ENCODE peak calls at places on chromosomes 12 and 14, in eight cellular contexts. One of them, this sample, is unnamed.
A peak's percentile ranks its signal among the peaks of the same experiment; 100 is the strongest.

GRCh38 chr12:53694746-53695145 is 18.9 kb upstream of the ATP5MC2 start:
- DNase-seq in activated naive CD4-positive, alpha-beta T cell treated with anti-CD3 and anti-CD28 coated beads, Interleukin-2, amount 10 ng/mL, durations not matched to agents 7 days and 5 days: no peak
- DNase-seq in NCI-H1105: no peak
- DNase-seq in lung: no peak
- DNase-seq in memory B cell: no peak
- DNase-seq in NCI-H1694 treated with DMSO at 0.1 percent for 48 hours: no peak
- DNase-seq in stimulated activated CD8-positive, alpha-beta memory T cell treated with anti-CD3 and anti-CD28 coated beads, Interleukin-12 subunit alpha, Interleukin-12 subunit beta, amount 100 ng/mL, for 1 hour: no peak
- DNase-seq in ovary: no peak
- DNase-seq in this sample: no peak

GRCh38 chr12:95918194-95918993 is 24.0 kb downstream of the CCDC38 start:
- DNase-seq in activated naive CD4-positive, alpha-beta T cell treated with anti-CD3 and anti-CD28 coated beads, Interleukin-2, amount 10 ng/mL, durations not matched to agents 7 days and 5 days: peak; percentile 65
- DNase-seq in NCI-H1105: peak; percentile 60
- DNase-seq in lung: peak; percentile 48
- DNase-seq in memory B cell: peak; percentile 52
- DNase-seq in NCI-H1694 treated with DMSO at 0.1 percent for 48 hours: peak; percentile 71
- DNase-seq in stimulated activated CD8-positive, alpha-beta memory T cell treated with anti-CD3 and anti-CD28 coated beads, Interleukin-12 subunit alpha, Interleukin-12 subunit beta, amount 100 ng/mL, for 1 hour: peak; percentile 11
- DNase-seq in ovary: no peak
- DNase-seq in this sample: peak; percentile 57

GRCh38 chr12:120225852-120226640 is 25.1 kb upstream of the RPLP0 start:
- DNase-seq in activated naive CD4-positive, alpha-beta T cell treated with anti-CD3 and anti-CD28 coated beads, Interleukin-2, amount 10 ng/mL, durations not matched to agents 7 days and 5 days: peak; percentile 56
- DNase-seq in NCI-H1105: no peak
- DNase-seq in lung: peak; percentile 82
- DNase-seq in memory B cell: no peak
- DNase-seq in NCI-H1694 treated with DMSO at 0.1 percent for 48 hours: no peak
- DNase-seq in stimulated activated CD8-positive, alpha-beta memory T cell treated with anti-CD3 and anti-CD28 coated beads, Interleukin-12 subunit alpha, Interleukin-12 subunit beta, amount 100 ng/mL, for 1 hour: no peak
- DNase-seq in ovary: no peak
- DNase-seq in this sample: no peak

GRCh38 chr14:96184737-96185136 is 19.9 kb upstream of the BDKRB2 start:
- DNase-seq in activated naive CD4-positive, alpha-beta T cell treated with anti-CD3 and anti-CD28 coated beads, Interleukin-2, amount 10 ng/mL, durations not matched to agents 7 days and 5 days: no peak
- DNase-seq in NCI-H1105: no peak
- DNase-seq in lung: no peak
- DNase-seq in memory B cell: no peak
- DNase-seq in NCI-H1694 treated with DMSO at 0.1 percent for 48 hours: peak; percentile 93
- DNase-seq in stimulated activated CD8-positive, alpha-beta memory T cell treated with anti-CD3 and anti-CD28 coated beads, Interleukin-12 subunit alpha, Interleukin-12 subunit beta, amount 100 ng/mL, for 1 hour: no peak
- DNase-seq in ovary: peak; percentile 47
- DNase-seq in this sample: no peak

GRCh38 chr12:86091676-86092075 is 164.5 kb downstream of the MGAT4C start:
- DNase-seq in activated naive CD4-positive, alpha-beta T cell treated with anti-CD3 and anti-CD28 coated beads, Interleukin-2, amount 10 ng/mL, durations not matched to agents 7 days and 5 days: no peak
- DNase-seq in NCI-H1105: no peak
- DNase-seq in lung: no peak
- DNase-seq in memory B cell: no peak
- DNase-seq in NCI-H1694 treated with DMSO at 0.1 percent for 48 hours: no peak
- DNase-seq in stimulated activated CD8-positive, alpha-beta memory T cell treated with anti-CD3 and anti-CD28 coated beads, Interleukin-12 subunit alpha, Interleukin-12 subunit beta, amount 100 ng/mL, for 1 hour: no peak
- DNase-seq in ovary: no peak
- DNase-seq in this sample: no peak

GRCh38 chr14:99121027-99121875 is 150.7 kb downstream of the BCL11B start:
- DNase-seq in activated naive CD4-positive, alpha-beta T cell treated with anti-CD3 and anti-CD28 coated beads, Interleukin-2, amount 10 ng/mL, durations not matched to agents 7 days and 5 days: no peak
- DNase-seq in NCI-H1105: no peak
- DNase-seq in lung: peak; percentile 19
- DNase-seq in memory B cell: no peak
- DNase-seq in NCI-H1694 treated with DMSO at 0.1 percent for 48 hours: no peak
- DNase-seq in stimulated activated CD8-positive, alpha-beta memory T cell treated with anti-CD3 and anti-CD28 coated beads, Interleukin-12 subunit alpha, Interleukin-12 subunit beta, amount 100 ng/mL, for 1 hour: no peak
- DNase-seq in ovary: no peak
- DNase-seq in this sample: no peak

GRCh38 chr12:130474599-130474998 is 136.9 kb downstream of the PIWIL1 start:
- DNase-seq in activated naive CD4-positive, alpha-beta T cell treated with anti-CD3 and anti-CD28 coated beads, Interleukin-2, amount 10 ng/mL, durations not matched to agents 7 days and 5 days: no peak
- DNase-seq in NCI-H1105: no peak
- DNase-seq in lung: no peak
- DNase-seq in memory B cell: no peak
- DNase-seq in NCI-H1694 treated with DMSO at 0.1 percent for 48 hours: no peak
- DNase-seq in stimulated activated CD8-positive, alpha-beta memory T cell treated with anti-CD3 and anti-CD28 coated beads, Interleukin-12 subunit alpha, Interleukin-12 subunit beta, amount 100 ng/mL, for 1 hour: no peak
- DNase-seq in ovary: no peak
- DNase-seq in this sample: no peak

GRCh38 chr12:92108651-92109050 is 37.0 kb downstream of the BTG1 start:
- DNase-seq in activated naive CD4-positive, alpha-beta T cell treated with anti-CD3 and anti-CD28 coated beads, Interleukin-2, amount 10 ng/mL, durations not matched to agents 7 days and 5 days: no peak
- DNase-seq in NCI-H1105: peak; percentile 1
- DNase-seq in lung: no peak
- DNase-seq in memory B cell: no peak
- DNase-seq in NCI-H1694 treated with DMSO at 0.1 percent for 48 hours: no peak
- DNase-seq in stimulated activated CD8-positive, alpha-beta memory T cell treated with anti-CD3 and anti-CD28 coated beads, Interleukin-12 subunit alpha, Interleukin-12 subunit beta, amount 100 ng/mL, for 1 hour: no peak
- DNase-seq in ovary: peak; percentile 12
- DNase-seq in this sample: no peak

GRCh38 chr14:100930270-100930669 is 26.7 kb upstream of the RTL1 start:
- DNase-seq in activated naive CD4-positive, alpha-beta T cell treated with anti-CD3 and anti-CD28 coated beads, Interleukin-2, amount 10 ng/mL, durations not matched to agents 7 days and 5 days: no peak
- DNase-seq in NCI-H1105: no peak
- DNase-seq in lung: no peak
- DNase-seq in memory B cell: no peak
- DNase-seq in NCI-H1694 treated with DMSO at 0.1 percent for 48 hours: no peak
- DNase-seq in stimulated activated CD8-positive, alpha-beta memory T cell treated with anti-CD3 and anti-CD28 coated beads, Interleukin-12 subunit alpha, Interleukin-12 subunit beta, amount 100 ng/mL, for 1 hour: no peak
- DNase-seq in ovary: no peak
- DNase-seq in this sample: no peak

GRCh38 chr12:109535863-109536250 is 37.4 kb downstream of the MMAB start:
- DNase-seq in activated naive CD4-positive, alpha-beta T cell treated with anti-CD3 and anti-CD28 coated beads, Interleukin-2, amount 10 ng/mL, durations not matched to agents 7 days and 5 days: no peak
- DNase-seq in NCI-H1105: no peak
- DNase-seq in lung: no peak
- DNase-seq in memory B cell: no peak
- DNase-seq in NCI-H1694 treated with DMSO at 0.1 percent for 48 hours: no peak
- DNase-seq in stimulated activated CD8-positive, alpha-beta memory T cell treated with anti-CD3 and anti-CD28 coated beads, Interleukin-12 subunit alpha, Interleukin-12 subunit beta, amount 100 ng/mL, for 1 hour: no peak
- DNase-seq in ovary: no peak
- DNase-seq in this sample: no peak

GRCh38 chr12:188910-189621 is 24.9 kb downstream of the SLC6A12 start:
- DNase-seq in activated naive CD4-positive, alpha-beta T cell treated with anti-CD3 and anti-CD28 coated beads, Interleukin-2, amount 10 ng/mL, durations not matched to agents 7 days and 5 days: peak; percentile 52
- DNase-seq in NCI-H1105: no peak
- DNase-seq in lung: no peak
- DNase-seq in memory B cell: no peak
- DNase-seq in NCI-H1694 treated with DMSO at 0.1 percent for 48 hours: peak; percentile 59
- DNase-seq in stimulated activated CD8-positive, alpha-beta memory T cell treated with anti-CD3 and anti-CD28 coated beads, Interleukin-12 subunit alpha, Interleukin-12 subunit beta, amount 100 ng/mL, for 1 hour: peak; percentile 16
- DNase-seq in ovary: peak; percentile 48
- DNase-seq in this sample: peak; percentile 58

GRCh38 chr12:130526813-130527212 is 189.1 kb downstream of the PIWIL1 start:
- DNase-seq in activated naive CD4-positive, alpha-beta T cell treated with anti-CD3 and anti-CD28 coated beads, Interleukin-2, amount 10 ng/mL, durations not matched to agents 7 days and 5 days: peak; percentile 24
- DNase-seq in NCI-H1105: no peak
- DNase-seq in lung: no peak
- DNase-seq in memory B cell: no peak
- DNase-seq in NCI-H1694 treated with DMSO at 0.1 percent for 48 hours: no peak
- DNase-seq in stimulated activated CD8-positive, alpha-beta memory T cell treated with anti-CD3 and anti-CD28 coated beads, Interleukin-12 subunit alpha, Interleukin-12 subunit beta, amount 100 ng/mL, for 1 hour: no peak
- DNase-seq in ovary: no peak
- DNase-seq in this sample: no peak

GRCh38 chr12:69254046-69254445 is 14.7 kb downstream of the CPSF6 start:
- DNase-seq in activated naive CD4-positive, alpha-beta T cell treated with anti-CD3 and anti-CD28 coated beads, Interleukin-2, amount 10 ng/mL, durations not matched to agents 7 days and 5 days: no peak
- DNase-seq in NCI-H1105: no peak
- DNase-seq in lung: no peak
- DNase-seq in memory B cell: peak; percentile 31
- DNase-seq in NCI-H1694 treated with DMSO at 0.1 percent for 48 hours: peak; percentile 17
- DNase-seq in stimulated activated CD8-positive, alpha-beta memory T cell treated with anti-CD3 and anti-CD28 coated beads, Interleukin-12 subunit alpha, Interleukin-12 subunit beta, amount 100 ng/mL, for 1 hour: no peak
- DNase-seq in ovary: no peak
- DNase-seq in this sample: no peak

GRCh38 chr12:110913119-110914056 is 7.0 kb downstream of the MYL2 start:
- DNase-seq in activated naive CD4-positive, alpha-beta T cell treated with anti-CD3 and anti-CD28 coated beads, Interleukin-2, amount 10 ng/mL, durations not matched to agents 7 days and 5 days: no peak
- DNase-seq in NCI-H1105: no peak
- DNase-seq in lung: no peak
- DNase-seq in memory B cell: peak; percentile 69
- DNase-seq in NCI-H1694 treated with DMSO at 0.1 percent for 48 hours: no peak
- DNase-seq in stimulated activated CD8-positive, alpha-beta memory T cell treated with anti-CD3 and anti-CD28 coated beads, Interleukin-12 subunit alpha, Interleukin-12 subunit beta, amount 100 ng/mL, for 1 hour: no peak
- DNase-seq in ovary: no peak
- DNase-seq in this sample: no peak

This sample was measured in body of pancreas.